ENCODE peak calls at places on chromosomes 11 and 22, in four cellular contexts. G is K562, H is IMR-90, Z is GM12878. P is an unnamed sample.

GRCh38 chr11:86805873-86806310 is 5.5 kb downstream of the PRSS23 start:
- DNase-seq in G (no peak), H (no peak), Z (peak; percentile 13), P (peak; percentile 24)

GRCh38 chr11:75524576-75525432 is 937 bp downstream of the GDPD5 start:
- DNase-seq in G (peak; percentile 57), H (peak; percentile 34), Z (no peak), P (peak; percentile 23)

GRCh38 chr11:57604289-57605010 is 7.0 kb downstream of the SERPING1 start:
- DNase-seq in G (no peak), H (no peak), Z (no peak), P (no peak)

GRCh38 chr22:31022516-31022915 is 53.5 kb downstream of the TUG1 start:
- DNase-seq in G (no peak), H (no peak), Z (no peak), P (no peak)

GRCh38 chr11:120344302-120345004 is 8.2 kb downstream of the ARHGEF12 start:
- DNase-seq in G (no peak), H (peak; percentile 43), Z (peak; percentile 91), P (no peak)

GRCh38 chr11:120660024-120660565 is 148.5 kb downstream of the GRIK4 start:
- DNase-seq in G (peak; percentile 75), H (peak; percentile 36), Z (no peak), P (peak; percentile 19)

GRCh38 chr11:120061761-120062560 is 76.0 kb downstream of the TRIM29 start:
- DNase-seq in G (no peak), H (no peak), Z (no peak), P (no peak)

GRCh38 chr11:67583319-67584204 is at the start of gene GSTP1:
- DNase-seq in G (peak; percentile 94), H (peak; percentile 88), Z (no peak), P (peak; percentile 94)

GRCh38 chr11:3111919-3112690 is 53.0 kb downstream of the OSBPL5 start:
- DNase-seq in G (no peak), H (peak; percentile 38), Z (no peak), P (no peak)

GRCh38 chr11:81804858-81805257 is 928.8 kb downstream of the FAM181B start:
- DNase-seq in G (no peak), H (no peak), Z (no peak), P (no peak)

GRCh38 chr11:88415495-88415894 is 78.0 kb upstream of the CTSC start:
- DNase-seq in G (no peak), H (no peak), Z (no peak), P (no peak)

GRCh38 chr11:94737171-94737611 is 31.0 kb upstream of the AMOTL1 start:
- DNase-seq in G (no peak), H (peak; percentile 54), Z (no peak), P (no peak)

GRCh38 chr11:93652161-93652597 is 9.3 kb upstream of the CEP295 start:
- DNase-seq in G (peak; percentile 26), H (peak; percentile 44), Z (no peak), P (peak; percentile 56)

GRCh38 chr11:92204731-92205130 is 19.9 kb upstream of the FAT3 start:
- DNase-seq in G (no peak), H (no peak), Z (no peak), P (no peak)

GRCh38 chr11:94702481-94702880 is 65.7 kb upstream of the AMOTL1 start:
- DNase-seq in G (no peak), H (no peak), Z (no peak), P (no peak)

GRCh38 chr22:34111210-34111824 is 191.0 kb upstream of the LARGE1 start:
- DNase-seq in G (peak; percentile 18), H (no peak), Z (no peak), P (no peak)

GRCh38 chr11:2747236-2748015 is 47.6 kb upstream of the KCNQ1OT1 start:
- DNase-seq in G (peak; percentile 75), H (no peak), Z (no peak), P (no peak)

GRCh38 chr22:46737976-46738641 is at the start of gene CERK:
- DNase-seq in G (peak; percentile 87), H (peak; percentile 62), Z (no peak), P (peak; percentile 73)

GRCh38 chr11:93662177-93662575 is 694 bp downstream of the CEP295 start:
- DNase-seq in G (no peak), H (no peak), Z (no peak), P (no peak)

GRCh38 chr11:48005878-48006277 is 25.5 kb downstream of the PTPRJ start:
- DNase-seq in G (no peak), H (no peak), Z (no peak), P (no peak)

GRCh38 chr22:33828302-33828701 is 92.0 kb downstream of the LARGE1 start:
- DNase-seq in G (no peak), H (no peak), Z (no peak), P (no peak)

GRCh38 chr22:42425337-42425988 is 6.7 kb downstream of the NFAM1 start:
- DNase-seq in G (no peak), H (no peak), Z (no peak), P (no peak)

GRCh38 chr11:1566381-1567051 is 5.6 kb downstream of the DUSP8 start:
- DNase-seq in G (no peak), H (no peak), Z (no peak), P (no peak)

GRCh38 chr22:46250783-46251125 is 661 bp upstream of the CDPF1 start:
- DNase-seq in G (no peak), H (no peak), Z (no peak), P (no peak)

GRCh38 chr11:115916596-115916995 is 412.4 kb upstream of the CADM1 start:
- DNase-seq in G (no peak), H (no peak), Z (no peak), P (no peak)

GRCh38 chr11:125073616-125074483 is 10.7 kb downstream of the SLC37A2 start:
- DNase-seq in G (no peak), H (no peak), Z (no peak), P (no peak)

DNA sequence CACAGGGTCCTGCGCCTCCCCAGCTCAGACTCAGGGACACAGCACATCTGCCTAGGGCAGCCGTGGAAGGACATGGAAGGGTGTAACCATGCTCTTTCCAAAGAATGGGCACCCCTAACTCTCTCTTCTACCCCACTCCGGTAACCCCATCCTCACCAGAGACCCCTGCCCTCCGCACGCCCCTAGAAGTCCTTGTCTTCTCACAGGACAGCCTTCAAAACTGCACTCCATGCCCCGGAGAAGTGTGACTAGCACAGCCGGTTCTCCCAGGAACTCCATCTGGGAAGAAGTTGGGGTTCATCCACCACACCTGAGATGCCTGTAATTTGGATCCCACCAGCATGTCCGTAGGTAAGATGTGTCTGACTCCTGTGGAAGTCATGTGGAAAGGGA is 25.0 kb downstream of the P2RY2 start:
- DNase-seq in G (no peak), H (no peak), Z (no peak), P (no peak)
- TF ChIP-seq FOS in G (no peak), H (no peak), Z (no peak), P (no peak)

DNA sequence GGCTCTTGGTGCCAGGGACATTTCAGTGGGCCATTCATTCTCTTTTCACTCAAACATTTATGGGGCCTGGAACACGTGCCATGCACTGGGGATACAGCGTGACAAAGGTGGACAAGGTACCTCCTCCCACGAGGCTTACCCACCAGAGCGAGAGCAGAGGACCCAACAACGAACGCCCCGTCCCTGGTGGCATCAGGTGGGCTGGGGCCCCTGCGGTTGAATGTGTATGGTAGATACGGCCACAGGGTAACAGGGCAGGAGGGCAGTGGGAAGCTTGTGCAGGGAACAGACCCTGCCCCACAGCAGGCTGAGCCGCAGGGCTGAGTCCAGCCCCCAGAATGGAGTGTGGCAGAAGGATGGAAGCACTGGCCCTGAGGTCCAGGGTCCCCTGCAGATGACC is 81.1 kb downstream of the LRRC32 start:
- DNase-seq in G (no peak), H (no peak), Z (no peak), P (no peak)
- H3K27ac ChIP-seq in G (no peak overlapping the region), H (no peak overlapping the region), Z (no peak overlapping the region), P (peak overlapping the region; percentile 94)

GRCh38 chr11:103773059-103773458 is 263.4 kb upstream of the DDI1 start:
- DNase-seq in G (no peak), H (peak; percentile 83), Z (no peak), P (no peak)

GRCh38 chr11:103773537-103773936 is 262.9 kb upstream of the DDI1 start:
- DNase-seq in G (no peak), H (no peak), Z (no peak), P (no peak)

GRCh38 chr11:103779054-103779453 is 257.4 kb upstream of the DDI1 start:
- DNase-seq in G (no peak), H (no peak), Z (no peak), P (no peak)
- TF ChIP-seq FOS in G (no peak), H (no peak), Z (no peak), P (no peak)

GRCh38 chr22:43926349-43926710 is 2.7 kb downstream of the PNPLA3 start:
- DNase-seq in G (no peak), H (no peak), Z (no peak), P (no peak)
- H3K27ac ChIP-seq in G (no peak overlapping the region), H (no peak overlapping the region), Z (no peak overlapping the region), P (no peak overlapping the region)

GRCh38 chr22:50247748-50248147 is 2.9 kb upstream of the TUBGCP6 start:
- DNase-seq in G (no peak), H (peak; percentile 61), Z (no peak), P (peak; percentile 45)
- TF ChIP-seq FOS in G (no peak), H (no peak), Z (no peak), P (peak; percentile 33)

GRCh38 chr11:85099522-85099921 is 527.6 kb downstream of the DLG2 start:
- DNase-seq in G (no peak), H (no peak), Z (no peak), P (no peak)
- H3K27ac ChIP-seq in G (no peak overlapping the region), H (no peak overlapping the region), Z (no peak overlapping the region), P (no peak overlapping the region)

P was measured in endothelial cell of umbilical vein.